ENCODE peak calls at places on chromosomes 1 and 21, in ten cellular contexts. One of them, this sample, is unnamed.

GRCh38 chr1:6235302-6235680 is 473 bp downstream of the ICMT start:
- DNase-seq in HL-60: no peak
- DNase-seq in dorsolateral prefrontal cortex: no peak
- DNase-seq in tibial artery: no peak
- DNase-seq in choroid plexus epithelial cell: no peak
- DNase-seq in AG10803: no peak
- DNase-seq in GM12865: peak; percentile 38
- DNase-seq in colonic mucosa: peak; percentile 79
- DNase-seq in lower lobe of right lung: no peak
- DNase-seq in AG09309: no peak
- DNase-seq in this sample: no peak

GRCh38 chr21:44391345-44392091 is 38.1 kb downstream of the TRPM2 start:
- DNase-seq in lower lobe of right lung: peak; percentile 82
- DNase-seq in dorsolateral prefrontal cortex: peak; percentile 26
- DNase-seq in GM12865: no peak
- DNase-seq in AG10803: no peak
- DNase-seq in choroid plexus epithelial cell: no peak
- DNase-seq in HL-60: peak; percentile 84
- DNase-seq in tibial artery: peak; percentile 84
- DNase-seq in colonic mucosa: peak; percentile 40
- DNase-seq in AG09309: no peak
- DNase-seq in this sample: no peak

GRCh38 chr1:85195703-85196102 is 5.1 kb downstream of the SYDE2 start:
- DNase-seq in choroid plexus epithelial cell: no peak
- DNase-seq in lower lobe of right lung: no peak
- DNase-seq in tibial artery: no peak
- DNase-seq in HL-60: no peak
- DNase-seq in dorsolateral prefrontal cortex: no peak
- DNase-seq in GM12865: no peak
- DNase-seq in colonic mucosa: no peak
- DNase-seq in AG10803: no peak
- DNase-seq in AG09309: no peak
- DNase-seq in this sample: no peak

GRCh38 chr21:20306836-20307235 is 691.4 kb upstream of the NCAM2 start:
- DNase-seq in HL-60: no peak
- DNase-seq in tibial artery: no peak
- DNase-seq in AG10803: no peak
- DNase-seq in choroid plexus epithelial cell: no peak
- DNase-seq in AG09309: no peak
- DNase-seq in colonic mucosa: no peak
- DNase-seq in GM12865: no peak
- DNase-seq in dorsolateral prefrontal cortex: no peak
- DNase-seq in lower lobe of right lung: no peak
- DNase-seq in this sample: no peak

GRCh38 chr1:184881941-184882648 is 92.2 kb downstream of the NIBAN1 start:
- DNase-seq in AG10803: peak; percentile 69
- DNase-seq in colonic mucosa: no peak
- DNase-seq in lower lobe of right lung: no peak
- DNase-seq in choroid plexus epithelial cell: no peak
- DNase-seq in GM12865: peak; percentile 66
- DNase-seq in tibial artery: no peak
- DNase-seq in dorsolateral prefrontal cortex: no peak
- DNase-seq in HL-60: peak; percentile 14
- DNase-seq in AG09309: peak; percentile 58
- DNase-seq in this sample: peak; percentile 91

GRCh38 chr21:41169701-41170100 is 1.7 kb downstream of the BACE2 start:
- DNase-seq in AG10803: no peak
- DNase-seq in colonic mucosa: no peak
- DNase-seq in lower lobe of right lung: no peak
- DNase-seq in dorsolateral prefrontal cortex: no peak
- DNase-seq in GM12865: no peak
- DNase-seq in AG09309: no peak
- DNase-seq in choroid plexus epithelial cell: no peak
- DNase-seq in HL-60: no peak
- DNase-seq in tibial artery: no peak
- DNase-seq in this sample: no peak

GRCh38 chr1:186813420-186813819 is 15.3 kb upstream of the PLA2G4A start:
- DNase-seq in GM12865: no peak
- DNase-seq in AG10803: no peak
- DNase-seq in colonic mucosa: no peak
- DNase-seq in AG09309: no peak
- DNase-seq in tibial artery: no peak
- DNase-seq in HL-60: no peak
- DNase-seq in choroid plexus epithelial cell: peak; percentile 15
- DNase-seq in lower lobe of right lung: no peak
- DNase-seq in dorsolateral prefrontal cortex: no peak
- DNase-seq in this sample: no peak

GRCh38 chr1:12047120-12047876 is 15.8 kb upstream of the TNFRSF8 start:
- DNase-seq in lower lobe of right lung: no peak
- DNase-seq in choroid plexus epithelial cell: peak; percentile 47
- DNase-seq in HL-60: no peak
- DNase-seq in dorsolateral prefrontal cortex: no peak
- DNase-seq in GM12865: peak; percentile 95
- DNase-seq in AG09309: peak; percentile 25
- DNase-seq in colonic mucosa: no peak
- DNase-seq in tibial artery: no peak
- DNase-seq in AG10803: peak; percentile 31
- DNase-seq in this sample: no peak

GRCh38 chr1:162988869-162989268 is 80.3 kb upstream of the RGS4 start:
- DNase-seq in AG09309: no peak
- DNase-seq in choroid plexus epithelial cell: no peak
- DNase-seq in dorsolateral prefrontal cortex: no peak
- DNase-seq in HL-60: no peak
- DNase-seq in GM12865: no peak
- DNase-seq in colonic mucosa: no peak
- DNase-seq in tibial artery: no peak
- DNase-seq in lower lobe of right lung: no peak
- DNase-seq in AG10803: no peak
- DNase-seq in this sample: no peak

GRCh38 chr1:6392880-6393399 is 627 bp downstream of the ACOT7 start:
- DNase-seq in AG10803: no peak
- DNase-seq in AG09309: no peak
- DNase-seq in HL-60: no peak
- DNase-seq in tibial artery: no peak
- DNase-seq in dorsolateral prefrontal cortex: no peak
- DNase-seq in choroid plexus epithelial cell: no peak
- DNase-seq in lower lobe of right lung: peak; percentile 55
- DNase-seq in colonic mucosa: peak; percentile 37
- DNase-seq in GM12865: no peak
- DNase-seq in this sample: no peak

GRCh38 chr1:165674599-165674998 is 23.8 kb downstream of the ALDH9A1 start:
- DNase-seq in HL-60: no peak
- DNase-seq in GM12865: no peak
- DNase-seq in choroid plexus epithelial cell: no peak
- DNase-seq in AG09309: no peak
- DNase-seq in colonic mucosa: no peak
- DNase-seq in dorsolateral prefrontal cortex: no peak
- DNase-seq in tibial artery: no peak
- DNase-seq in AG10803: no peak
- DNase-seq in lower lobe of right lung: no peak
- DNase-seq in this sample: peak; percentile 49

GRCh38 chr1:202643397-202644218 is 66.6 kb downstream of the SYT2 start:
- DNase-seq in GM12865: no peak
- DNase-seq in AG10803: no peak
- DNase-seq in tibial artery: no peak
- DNase-seq in choroid plexus epithelial cell: no peak
- DNase-seq in colonic mucosa: no peak
- DNase-seq in dorsolateral prefrontal cortex: no peak
- DNase-seq in lower lobe of right lung: no peak
- DNase-seq in HL-60: no peak
- DNase-seq in AG09309: no peak
- DNase-seq in this sample: no peak

GRCh38 chr1:202642212-202642611 is 68.0 kb downstream of the SYT2 start:
- DNase-seq in lower lobe of right lung: no peak
- DNase-seq in colonic mucosa: no peak
- DNase-seq in GM12865: no peak
- DNase-seq in tibial artery: no peak
- DNase-seq in dorsolateral prefrontal cortex: no peak
- DNase-seq in HL-60: no peak
- DNase-seq in choroid plexus epithelial cell: no peak
- DNase-seq in AG10803: no peak
- DNase-seq in AG09309: no peak
- DNase-seq in this sample: no peak

GRCh38 chr1:202642619-202643291 is 67.5 kb downstream of the SYT2 start:
- DNase-seq in dorsolateral prefrontal cortex: no peak
- DNase-seq in AG09309: no peak
- DNase-seq in HL-60: no peak
- DNase-seq in tibial artery: no peak
- DNase-seq in choroid plexus epithelial cell: no peak
- DNase-seq in GM12865: no peak
- DNase-seq in AG10803: no peak
- DNase-seq in lower lobe of right lung: no peak
- DNase-seq in colonic mucosa: no peak
- DNase-seq in this sample: no peak

GRCh38 chr1:202645097-202645476 is 65.2 kb downstream of the SYT2 start:
- DNase-seq in lower lobe of right lung: no peak
- DNase-seq in choroid plexus epithelial cell: no peak
- DNase-seq in HL-60: no peak
- DNase-seq in GM12865: no peak
- DNase-seq in dorsolateral prefrontal cortex: no peak
- DNase-seq in tibial artery: no peak
- DNase-seq in AG09309: no peak
- DNase-seq in AG10803: no peak
- DNase-seq in colonic mucosa: no peak
- DNase-seq in this sample: no peak

GRCh38 chr1:202644219-202645096 is 65.8 kb downstream of the SYT2 start:
- DNase-seq in GM12865: no peak
- DNase-seq in choroid plexus epithelial cell: no peak
- DNase-seq in AG09309: no peak
- DNase-seq in lower lobe of right lung: no peak
- DNase-seq in dorsolateral prefrontal cortex: no peak
- DNase-seq in AG10803: no peak
- DNase-seq in tibial artery: no peak
- DNase-seq in colonic mucosa: no peak
- DNase-seq in HL-60: no peak
- DNase-seq in this sample: no peak
- H3K4me3 ChIP-seq in GM12865: no peak overlapping the region
- H3K4me3 ChIP-seq in choroid plexus epithelial cell: no peak overlapping the region
- H3K4me3 ChIP-seq in AG09309: no peak overlapping the region
- H3K4me3 ChIP-seq in lower lobe of right lung: no peak overlapping the region
- H3K4me3 ChIP-seq in dorsolateral prefrontal cortex: no peak overlapping the region
- H3K4me3 ChIP-seq in AG10803: no peak overlapping the region
- H3K4me3 ChIP-seq in tibial artery: peak overlapping the region; percentile 35
- H3K4me3 ChIP-seq in colonic mucosa: no peak overlapping the region
- H3K4me3 ChIP-seq in HL-60: no peak overlapping the region
- H3K4me3 ChIP-seq in this sample: no peak overlapping the region

GRCh38 chr1:212558665-212559480 is 49.7 kb upstream of the ATF3 start:
- DNase-seq in AG10803: peak; percentile 88
- DNase-seq in GM12865: peak; percentile 97
- DNase-seq in dorsolateral prefrontal cortex: peak; percentile 85
- DNase-seq in lower lobe of right lung: peak; percentile 95
- DNase-seq in choroid plexus epithelial cell: peak; percentile 98
- DNase-seq in AG09309: no peak
- DNase-seq in HL-60: peak; percentile 81
- DNase-seq in colonic mucosa: peak; percentile 93
- DNase-seq in tibial artery: peak; percentile 92
- DNase-seq in this sample: peak; percentile 95
- TF ChIP-seq CTCF in AG10803: no peak
- TF ChIP-seq CTCF in GM12865: no peak
- TF ChIP-seq CTCF in dorsolateral prefrontal cortex: no peak
- TF ChIP-seq CTCF in lower lobe of right lung: no peak
- TF ChIP-seq CTCF in choroid plexus epithelial cell: no peak
- TF ChIP-seq CTCF in AG09309: no peak
- TF ChIP-seq CTCF in HL-60: no peak
- TF ChIP-seq CTCF in colonic mucosa: no peak
- TF ChIP-seq CTCF in tibial artery: no peak
- TF ChIP-seq CTCF in this sample: no peak

GRCh38 chr1:56898888-56899287 is 44.3 kb downstream of the C8A start:
- DNase-seq in AG09309: no peak
- DNase-seq in colonic mucosa: no peak
- DNase-seq in AG10803: no peak
- DNase-seq in HL-60: no peak
- DNase-seq in choroid plexus epithelial cell: no peak
- DNase-seq in GM12865: no peak
- DNase-seq in lower lobe of right lung: no peak
- DNase-seq in dorsolateral prefrontal cortex: no peak
- DNase-seq in tibial artery: no peak
- DNase-seq in this sample: no peak
- H3K4me3 ChIP-seq in AG09309: no peak overlapping the region
- H3K4me3 ChIP-seq in colonic mucosa: no peak overlapping the region
- H3K4me3 ChIP-seq in AG10803: no peak overlapping the region
- H3K4me3 ChIP-seq in HL-60: no peak overlapping the region
- H3K4me3 ChIP-seq in choroid plexus epithelial cell: no peak overlapping the region
- H3K4me3 ChIP-seq in GM12865: no peak overlapping the region
- H3K4me3 ChIP-seq in lower lobe of right lung: no peak overlapping the region
- H3K4me3 ChIP-seq in dorsolateral prefrontal cortex: no peak overlapping the region
- H3K4me3 ChIP-seq in tibial artery: no peak overlapping the region
- H3K4me3 ChIP-seq in this sample: no peak overlapping the region

GRCh38 chr1:68047659-68048026 is 2.8 kb downstream of the DIRAS3 start:
- DNase-seq in choroid plexus epithelial cell: no peak
- DNase-seq in tibial artery: no peak
- DNase-seq in GM12865: no peak
- DNase-seq in lower lobe of right lung: no peak
- DNase-seq in HL-60: no peak
- DNase-seq in AG10803: no peak
- DNase-seq in AG09309: no peak
- DNase-seq in colonic mucosa: no peak
- DNase-seq in dorsolateral prefrontal cortex: no peak
- DNase-seq in this sample: no peak

GRCh38 chr1:68046885-68047658 is 3.4 kb downstream of the DIRAS3 start:
- DNase-seq in colonic mucosa: no peak
- DNase-seq in HL-60: no peak
- DNase-seq in tibial artery: no peak
- DNase-seq in GM12865: no peak
- DNase-seq in choroid plexus epithelial cell: peak; percentile 5
- DNase-seq in AG10803: no peak
- DNase-seq in lower lobe of right lung: no peak
- DNase-seq in AG09309: no peak
- DNase-seq in dorsolateral prefrontal cortex: no peak
- DNase-seq in this sample: no peak

GRCh38 chr1:68046423-68046822 is 4.0 kb downstream of the DIRAS3 start:
- DNase-seq in tibial artery: no peak
- DNase-seq in colonic mucosa: no peak
- DNase-seq in dorsolateral prefrontal cortex: no peak
- DNase-seq in lower lobe of right lung: no peak
- DNase-seq in AG09309: no peak
- DNase-seq in choroid plexus epithelial cell: no peak
- DNase-seq in AG10803: no peak
- DNase-seq in GM12865: no peak
- DNase-seq in HL-60: no peak
- DNase-seq in this sample: no peak

GRCh38 chr1:68049941-68050878 is at the start of gene DIRAS3:
- DNase-seq in tibial artery: no peak
- DNase-seq in GM12865: no peak
- DNase-seq in AG09309: peak; percentile 7
- DNase-seq in AG10803: peak; percentile 46
- DNase-seq in colonic mucosa: peak; percentile 20
- DNase-seq in choroid plexus epithelial cell: peak; percentile 68
- DNase-seq in lower lobe of right lung: no peak
- DNase-seq in dorsolateral prefrontal cortex: no peak
- DNase-seq in HL-60: no peak
- DNase-seq in this sample: peak; percentile 53

DNA sequence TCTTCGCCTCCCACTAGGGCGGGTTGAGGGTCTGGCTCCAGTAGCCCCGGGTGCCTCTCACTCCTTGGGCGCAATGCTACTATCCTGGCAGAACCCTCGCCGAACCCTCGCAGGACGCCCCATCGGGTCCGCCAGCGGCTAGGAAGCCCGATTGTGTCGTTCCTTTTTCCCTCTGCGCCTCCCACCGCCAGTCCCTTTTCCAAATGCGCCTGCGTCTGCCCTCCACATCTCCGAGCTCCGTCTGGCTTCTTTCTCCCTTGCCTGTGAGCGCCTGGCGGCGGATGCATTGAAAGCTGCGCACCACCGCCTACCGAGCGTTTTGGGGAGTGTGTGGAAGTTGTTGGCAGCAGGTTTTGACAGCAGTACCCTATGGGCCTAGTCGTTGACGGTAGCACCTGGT is 1.0 kb upstream of the DIRAS3 start:
- DNase-seq in lower lobe of right lung: no peak
- DNase-seq in HL-60: no peak
- DNase-seq in dorsolateral prefrontal cortex: no peak
- DNase-seq in AG10803: peak; percentile 73
- DNase-seq in AG09309: peak; percentile 49
- DNase-seq in choroid plexus epithelial cell: peak; percentile 83
- DNase-seq in tibial artery: peak; percentile 25
- DNase-seq in colonic mucosa: peak; percentile 26
- DNase-seq in GM12865: no peak
- DNase-seq in this sample: peak; percentile 80
- TF ChIP-seq CTCF in lower lobe of right lung: no peak
- TF ChIP-seq CTCF in HL-60: no peak
- TF ChIP-seq CTCF in dorsolateral prefrontal cortex: no peak
- TF ChIP-seq CTCF in AG10803: peak; percentile 66
- TF ChIP-seq CTCF in AG09309: peak; percentile 82
- TF ChIP-seq CTCF in choroid plexus epithelial cell: peak; percentile 80
- TF ChIP-seq CTCF in tibial artery: peak; percentile 43
- TF ChIP-seq CTCF in colonic mucosa: no peak
- TF ChIP-seq CTCF in GM12865: no peak
- TF ChIP-seq CTCF in this sample: peak; percentile 68

This sample was measured in fibroblast of pulmonary artery.